ENCODE peak calls at places on chromosome X, in six cellular contexts. C, T, B, J, E and A are unnamed samples.

GRCh38 chrX:116284383-116284782 is 113.8 kb downstream of the AGTR2 start:
- DNase-seq in C (no peak), T (no peak), B (no peak), J (no peak), E (no peak), A (no peak)

GRCh38 chrX:20313889-20314288 is 47.2 kb upstream of the RPS6KA3 start:
- DNase-seq in C (no peak), T (no peak), B (no peak), J (no peak), E (no peak), A (no peak)

GRCh38 chrX:134570899-134571298 is 87.4 kb downstream of the PLAC1 start:
- DNase-seq in C (no peak), T (no peak), B (no peak), J (no peak), E (no peak), A (no peak)

GRCh38 chrX:119685225-119686066 is 7.5 kb downstream of the SEPTIN6 start:
- DNase-seq in C (no peak), T (no peak), B (no peak), J (no peak), E (no peak), A (no peak)

GRCh38 chrX:53287493-53288138 is 6.2 kb upstream of the IQSEC2 start:
- DNase-seq in C (no peak), T (peak; percentile 79), B (no peak), J (peak; percentile 11), E (no peak), A (no peak)

GRCh38 chrX:129777218-129777768 is 2.5 kb upstream of the SASH3 start:
- DNase-seq in C (no peak), T (no peak), B (peak; percentile 19), J (no peak), E (no peak), A (peak; percentile 43)

GRCh38 chrX:7159132-7159861 is 11.3 kb upstream of the PUDP start:
- DNase-seq in C (no peak), T (no peak), B (no peak), J (no peak), E (no peak), A (no peak)

GRCh38 chrX:38891641-38892413 is 90.6 kb downstream of the MID1IP1 start:
- DNase-seq in C (no peak), T (no peak), B (no peak), J (no peak), E (no peak), A (peak; percentile 12)

GRCh38 chrX:119343856-119344255 is 55.3 kb upstream of the SLC25A43 start:
- DNase-seq in C (no peak), T (no peak), B (no peak), J (no peak), E (no peak), A (no peak)

GRCh38 chrX:72123471-72124185 is 8.1 kb downstream of the RTL5 start:
- DNase-seq in C (no peak), T (no peak), B (no peak), J (no peak), E (no peak), A (no peak)

GRCh38 chrX:154046262-154046771 is 26.6 kb upstream of the IRAK1 start:
- DNase-seq in C (no peak), T (no peak), B (no peak), J (no peak), E (no peak), A (no peak)

GRCh38 chrX:24153796-24154189 is 4.3 kb downstream of the ZFX start:
- DNase-seq in C (no peak), T (peak; percentile 53), B (no peak), J (no peak), E (no peak), A (no peak)

GRCh38 chrX:132214518-132214917 is 4.7 kb downstream of the RAP2C start:
- DNase-seq in C (no peak), T (no peak), B (no peak), J (no peak), E (no peak), A (no peak)

GRCh38 chrX:78104447-78105176 is 564 bp downstream of the PGK1 start:
- DNase-seq in C (no peak), T (peak; percentile 19), B (peak; percentile 75), J (no peak), E (peak; percentile 29), A (peak; percentile 8)

GRCh38 chrX:12137982-12138365 is 299 bp upstream of the FRMPD4 start:
- DNase-seq in C (no peak), T (no peak), B (no peak), J (no peak), E (no peak), A (no peak)

GRCh38 chrX:19949340-19949739 is 41.5 kb downstream of the BCLAF3 start:
- DNase-seq in C (no peak), T (no peak), B (no peak), J (no peak), E (no peak), A (no peak)

GRCh38 chrX:2501246-2502102 is 698 bp upstream of the DHRSX start:
- DNase-seq in C (no peak), T (no peak), B (no peak), J (no peak), E (no peak), A (no peak)

GRCh38 chrX:44344194-44344593 is 722 bp upstream of the EFHC2 start:
- DNase-seq in C (no peak), T (no peak), B (no peak), J (no peak), E (peak; percentile 59), A (no peak)

GRCh38 chrX:71617742-71618141 is 569 bp downstream of the CXCR3 start:
- DNase-seq in C (no peak), T (no peak), B (no peak), J (no peak), E (no peak), A (no peak)

DNA sequence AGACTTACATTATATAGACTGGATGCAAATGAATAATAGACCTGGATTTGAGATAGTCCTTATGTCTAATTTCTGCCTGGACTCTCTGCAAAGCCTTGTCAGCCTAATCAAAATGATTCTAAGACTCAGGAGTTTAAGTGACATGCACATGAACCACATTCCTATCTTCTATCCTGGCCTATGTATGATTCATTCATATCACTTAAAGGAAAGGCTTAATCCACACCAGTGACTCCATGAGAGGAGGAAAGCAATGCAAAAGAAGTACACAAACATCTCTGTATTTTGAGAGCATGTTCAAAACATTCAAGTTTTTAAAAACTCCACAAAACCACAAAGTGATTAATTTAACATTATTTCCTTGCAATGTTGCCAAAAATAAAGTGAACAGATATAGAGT is 14.6 kb downstream of the AMOT start:
- DNase-seq in C (no peak), T (no peak), B (no peak), J (no peak), E (no peak), A (no peak)
- TF ChIP-seq POLR2AphosphoS5 in C (no peak), T (no peak), B (no peak), J (no peak), E (no peak), A (no peak)

GRCh38 chrX:40105016-40105790 is 7.4 kb upstream of the BCOR start:
- DNase-seq in C (no peak), T (peak; percentile 64), B (no peak), J (no peak), E (peak; percentile 36), A (no peak)

GRCh38 chrX:40105791-40106676 is 8.3 kb upstream of the BCOR start:
- DNase-seq in C (no peak), T (peak; percentile 76), B (no peak), J (no peak), E (peak; percentile 46), A (peak; percentile 47)

GRCh38 chrX:40108084-40108958 is 10.6 kb upstream of the BCOR start:
- DNase-seq in C (no peak), T (no peak), B (peak; percentile 74), J (no peak), E (no peak), A (no peak)

GRCh38 chrX:40107291-40108083 is 9.7 kb upstream of the BCOR start:
- DNase-seq in C (no peak), T (peak; percentile 44), B (no peak), J (no peak), E (no peak), A (no peak)

DNA sequence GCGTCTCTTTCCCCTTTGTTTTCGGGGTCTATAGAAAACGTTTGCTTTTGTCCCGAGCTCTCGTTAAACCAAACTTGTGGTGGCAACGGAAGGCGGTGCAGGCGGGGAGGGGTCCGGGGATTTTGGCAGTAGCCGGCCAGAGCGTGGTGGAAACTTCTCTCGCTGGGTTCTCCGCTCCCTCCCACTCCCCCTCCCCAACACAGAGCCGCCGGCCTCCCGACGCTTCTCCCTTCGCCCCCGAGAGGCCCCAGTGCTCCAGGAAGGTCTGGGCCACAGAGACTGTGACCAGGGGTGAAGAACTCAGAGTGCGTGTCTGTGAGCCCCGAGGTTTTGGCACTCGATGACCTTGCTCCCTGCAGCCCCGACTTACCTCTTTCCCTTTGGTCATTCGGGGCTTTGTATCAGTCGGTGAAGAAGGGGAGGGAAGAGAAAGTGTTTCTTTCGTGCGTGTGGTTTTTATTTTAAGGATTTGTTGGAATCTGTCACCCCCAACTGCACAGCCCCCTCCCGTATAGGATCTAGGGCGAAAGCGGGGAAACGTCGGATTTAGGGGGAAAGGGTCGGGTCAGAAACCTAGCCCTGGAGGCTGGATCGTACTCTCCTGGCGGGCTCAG is 9.0 kb upstream of the BCOR start:
- DNase-seq in C (no peak), T (peak; percentile 49), B (no peak), J (no peak), E (no peak), A (no peak)
- TF ChIP-seq TAF1 in C (no peak), T (no peak), B (no peak), J (no peak), E (no peak), A (no peak)

GRCh38 chrX:49896951-49897350 is 17.7 kb downstream of the USP27X start:
- DNase-seq in C (no peak), T (no peak), B (no peak), J (no peak), E (no peak), A (no peak)

DNA sequence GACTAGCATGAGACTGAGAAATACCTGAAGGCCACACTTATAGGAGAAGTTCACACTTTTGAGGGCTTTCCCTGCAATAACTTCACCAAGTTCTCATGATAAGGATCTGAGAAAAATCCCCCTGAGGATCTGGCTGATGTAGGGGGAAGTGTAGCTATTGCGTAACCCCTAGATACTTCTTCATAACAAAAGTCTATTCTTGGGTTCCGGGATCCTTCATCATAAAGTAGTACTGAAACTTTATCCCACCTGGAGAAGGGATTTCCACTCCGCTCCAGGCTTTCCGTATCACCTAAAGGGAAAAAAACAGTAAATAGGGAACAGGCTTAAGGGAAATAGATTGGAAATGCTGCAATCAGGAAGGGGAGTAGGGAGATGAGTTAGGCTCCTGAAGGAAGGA is 13.3 kb downstream of the USP27X start:
- DNase-seq in C (no peak), T (no peak), B (no peak), J (no peak), E (no peak), A (no peak)
- TF ChIP-seq POLR2AphosphoS5 in C (no peak), T (no peak), B (no peak), J (no peak), E (no peak), A (no peak)

DNA sequence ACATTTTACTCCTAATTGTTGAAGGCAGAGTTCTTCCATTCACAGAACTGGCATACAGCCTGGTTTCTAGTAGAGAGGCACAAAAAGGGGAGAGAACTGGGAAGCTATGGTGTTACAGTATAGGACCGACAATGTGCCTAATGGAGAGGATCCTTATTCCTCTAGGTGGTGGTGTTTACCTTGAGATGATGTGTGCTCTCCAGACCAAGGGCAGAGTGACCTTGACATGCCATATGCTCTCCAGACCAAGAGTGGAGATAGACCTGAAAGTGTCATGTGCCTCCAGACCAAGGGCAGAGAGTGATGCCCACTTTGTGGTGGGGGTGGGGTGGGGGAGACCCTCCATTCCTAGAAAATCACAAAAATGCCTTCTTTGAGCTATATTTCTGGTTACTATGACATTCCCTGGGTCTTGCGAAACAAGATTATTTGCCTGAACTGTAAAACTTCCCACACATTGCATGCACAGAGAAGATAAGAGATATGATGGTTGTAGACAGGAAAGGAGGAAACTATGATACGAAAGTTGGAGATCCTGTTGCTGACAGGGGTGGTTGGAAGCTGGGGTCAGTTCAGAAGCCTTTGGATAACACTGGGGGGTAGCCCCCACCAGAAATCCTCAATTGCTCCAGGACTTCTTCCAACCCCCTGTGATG is 119.7 kb downstream of the TEX13C start:
- DNase-seq in C (no peak), T (no peak), B (no peak), J (no peak), E (no peak), A (no peak)
- TF ChIP-seq TAF1 in C (no peak), T (no peak), B (no peak), J (no peak), E (no peak), A (no peak)